ENCODE peak calls at places on chromosome 22, in seven cellular contexts. D is HepG2, H is NT2/D1, F is endothelial cell of umbilical vein, P is mammary epithelial cell, M is SK-N-SH, J is fibroblast of lung. S is an unnamed sample.
A peak's percentile ranks its signal among the peaks of the same experiment; 100 is the strongest.

GRCh38 chr22:20086101-20086599 is 6.1 kb downstream of the DGCR8 start:
- DNase-seq in D (no peak), J (no peak), F (no peak), M (no peak), P (no peak), H (no peak), S (no peak)

GRCh38 chr22:41217553-41218157 is 12.5 kb downstream of the L3MBTL2 start:
- DNase-seq in H (no peak), J (peak; percentile 68), M (no peak), D (no peak), P (no peak), F (peak; percentile 72), S (no peak)

GRCh38 chr22:49448546-49448945 is 379.1 kb downstream of the BRD1 start:
- DNase-seq in J (no peak), H (no peak), P (no peak), D (no peak), M (no peak), F (no peak), S (no peak)

GRCh38 chr22:29992341-29993275 is 87.7 kb upstream of the HORMAD2 start:
- DNase-seq in D (peak; percentile 6), J (peak; percentile 68), F (no peak), H (no peak), P (peak; percentile 90), M (no peak), S (no peak)

GRCh38 chr22:32803020-32803758 is 1.7 kb downstream of the TIMP3 start:
- DNase-seq in P (peak; percentile 68), J (peak; percentile 85), D (no peak), F (no peak), H (no peak), M (no peak), S (no peak)

GRCh38 chr22:19360300-19360792 is 68.8 kb upstream of the CLTCL1 start:
- DNase-seq in F (no peak), H (no peak), M (no peak), J (no peak), P (no peak), D (no peak), S (no peak)

GRCh38 chr22:39475902-39476301 is 19.1 kb downstream of the MGAT3 start:
- DNase-seq in D (no peak), P (no peak), M (no peak), H (no peak), J (no peak), F (no peak), S (no peak)

GRCh38 chr22:18152519-18152918 is 2.5 kb downstream of the USP18 start:
- DNase-seq in D (no peak), F (no peak), P (no peak), M (no peak), H (no peak), J (no peak), S (no peak)

GRCh38 chr22:17878186-17878694 is 104.0 kb upstream of the BID start:
- DNase-seq in P (no peak), D (no peak), H (no peak), F (no peak), M (peak; percentile 76), J (no peak), S (no peak)

GRCh38 chr22:29885610-29886009 is 2.6 kb downstream of the MTMR3 start:
- DNase-seq in H (no peak), P (no peak), F (no peak), D (no peak), J (no peak), M (no peak), S (no peak)

GRCh38 chr22:20650294-20651207 is 123.4 kb upstream of the SERPIND1 start:
- DNase-seq in M (no peak), D (no peak), P (no peak), J (no peak), F (no peak), H (no peak), S (no peak)

GRCh38 chr22:46405925-46406324 is 70.4 kb downstream of the TRMU start:
- DNase-seq in F (no peak), D (no peak), P (no peak), J (peak; percentile 64), H (no peak), M (no peak), S (no peak)

GRCh38 chr22:22720201-22720723 is 75.8 kb downstream of the GGTLC2 start:
- DNase-seq in J (peak; percentile 10), F (peak; percentile 69), H (peak; percentile 18), D (peak; percentile 32), M (peak; percentile 38), P (no peak), S (peak; percentile 21)

GRCh38 chr22:32826537-32826936 is 25.0 kb downstream of the TIMP3 start:
- DNase-seq in P (no peak), H (no peak), F (no peak), M (no peak), D (no peak), J (no peak), S (no peak)

GRCh38 chr22:17257091-17257490 is 37.9 kb upstream of the ADA2 start:
- DNase-seq in D (no peak), J (no peak), F (no peak), M (no peak), H (no peak), P (no peak), S (no peak)

GRCh38 chr22:45164217-45165123 is 745 bp downstream of the NUP50 start:
- DNase-seq in M (peak; percentile 79), F (peak; percentile 30), D (no peak), P (peak; percentile 23), J (peak; percentile 33), H (no peak), S (peak; percentile 12)

GRCh38 chr22:38524434-38524833 is 18.3 kb upstream of the DDX17 start:
- DNase-seq in P (no peak), F (no peak), H (no peak), M (no peak), J (no peak), D (no peak), S (no peak)

GRCh38 chr22:30650508-30651116 is 15.0 kb downstream of the SLC35E4 start:
- DNase-seq in H (no peak), P (no peak), J (no peak), D (no peak), M (no peak), F (peak; percentile 56), S (no peak)

GRCh38 chr22:31923761-31924160 is 20.6 kb upstream of the YWHAH start:
- DNase-seq in J (no peak), P (no peak), M (no peak), F (no peak), H (no peak), D (no peak), S (no peak)

GRCh38 chr22:38291201-38291777 is 18.5 kb upstream of the TMEM184B start:
- DNase-seq in H (no peak), F (no peak), J (no peak), D (no peak), P (no peak), M (no peak), S (no peak)

GRCh38 chr22:31277741-31278642 is 14.3 kb downstream of the PIK3IP1 start:
- DNase-seq in M (no peak), F (no peak), H (no peak), D (no peak), P (no peak), J (no peak), S (no peak)

GRCh38 chr22:30858976-30859713 is 109.4 kb downstream of the MORC2 start:
- DNase-seq in H (no peak), D (no peak), P (no peak), M (no peak), J (no peak), F (no peak), S (no peak)

GRCh38 chr22:27097933-27098332 is 440.5 kb downstream of the MIAT start:
- DNase-seq in F (no peak), H (no peak), D (no peak), P (no peak), J (peak; percentile 61), M (no peak), S (no peak)
- H3K9ac ChIP-seq in F (no peak overlapping the region), H (no peak overlapping the region), D (no peak overlapping the region), P (no peak overlapping the region), J (no peak overlapping the region), M (no peak overlapping the region), S (no peak overlapping the region)

DNA sequence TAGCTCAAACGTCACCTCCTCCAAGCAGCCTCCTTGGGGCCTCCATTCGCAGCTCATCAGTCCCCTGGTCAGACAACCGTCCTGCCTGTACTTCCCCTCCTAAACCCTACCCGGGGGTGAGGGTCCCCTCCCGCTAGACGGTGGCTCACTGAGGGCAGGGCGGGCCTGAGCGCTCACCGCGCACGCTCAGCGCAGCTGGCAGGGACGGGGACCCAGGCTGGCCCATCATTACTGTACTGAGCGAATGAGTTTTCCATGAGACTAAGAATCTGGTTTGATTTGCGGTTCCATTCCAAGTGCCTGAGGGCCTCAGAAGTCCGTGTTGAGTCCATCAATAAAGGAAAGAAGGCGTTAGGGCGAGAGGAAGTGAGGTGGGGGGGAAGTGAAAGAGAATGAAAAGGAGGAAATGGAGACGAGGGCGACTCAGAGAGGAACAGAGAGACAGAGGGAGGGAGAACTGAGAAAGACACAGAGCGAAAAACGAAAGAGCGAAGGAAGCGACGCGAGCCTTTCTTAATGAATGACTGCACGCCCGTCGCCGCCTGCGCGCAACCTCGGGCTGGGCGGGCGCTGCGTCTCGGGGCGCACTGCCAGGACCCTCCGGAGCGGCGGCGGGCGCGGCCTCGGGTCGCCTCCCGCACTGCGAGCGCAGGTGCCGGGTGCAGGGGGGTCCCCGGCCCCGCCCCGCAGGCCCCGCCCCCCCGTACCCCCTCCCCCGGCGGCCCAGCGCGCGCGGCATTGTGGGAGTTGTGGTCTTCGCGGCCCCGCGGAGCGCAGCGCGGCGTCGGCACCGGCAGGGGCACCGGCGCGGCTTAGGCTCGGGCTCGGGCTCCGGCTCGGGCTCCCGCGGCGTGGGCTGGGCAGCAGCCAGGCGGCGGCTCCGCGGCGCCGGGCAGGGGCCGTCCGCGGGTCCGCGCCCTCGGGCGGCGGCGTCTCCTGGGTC is at the start of gene ASPHD2:
- DNase-seq in D (no peak), J (peak; percentile 66), F (peak; percentile 64), M (peak; percentile 96), P (peak; percentile 64), H (no peak), S (peak; percentile 70)
- H3K9ac ChIP-seq in D (no peak within 1 kb of the TSS), J (peak within 1 kb of the TSS; percentile 56), F (peak within 1 kb of the TSS; percentile 40), M (peak within 1 kb of the TSS; percentile 73), P (peak within 1 kb of the TSS; percentile 47), H (peak within 1 kb of the TSS; percentile 79), S (peak within 1 kb of the TSS; percentile 82)

GRCh38 chr22:35912668-35913067 is 116.0 kb downstream of the RBFOX2 start:
- DNase-seq in F (no peak), H (no peak), M (no peak), P (no peak), J (no peak), D (no peak), S (no peak)

GRCh38 chr22:35913925-35914324 is 114.7 kb downstream of the RBFOX2 start:
- DNase-seq in P (no peak), F (no peak), J (no peak), M (no peak), H (no peak), D (no peak), S (no peak)

GRCh38 chr22:35915477-35916013 is 113.1 kb downstream of the RBFOX2 start:
- DNase-seq in M (no peak), F (peak; percentile 47), D (no peak), J (peak; percentile 79), H (no peak), P (peak; percentile 80), S (no peak)

GRCh38 chr22:35914665-35915476 is 113.8 kb downstream of the RBFOX2 start:
- DNase-seq in P (peak; percentile 91), D (peak; percentile 91), H (peak; percentile 46), M (peak; percentile 62), J (peak; percentile 90), F (peak; percentile 88), S (peak; percentile 87)

GRCh38 chr22:35914357-35914664 is 114.3 kb downstream of the RBFOX2 start:
- DNase-seq in M (no peak), F (no peak), J (no peak), D (no peak), P (no peak), H (no peak), S (no peak)
- H3K9ac ChIP-seq in M (no peak overlapping the region), F (peak overlapping the region; percentile 54), J (no peak overlapping the region), D (peak overlapping the region; percentile 61), P (peak overlapping the region; percentile 17), H (no peak overlapping the region), S (no peak overlapping the region)

GRCh38 chr22:43182118-43182517 is 4.8 kb downstream of the TTLL12 start:
- DNase-seq in M (no peak), H (no peak), P (no peak), J (no peak), F (no peak), D (no peak), S (no peak)
- H3K9ac ChIP-seq in M (no peak overlapping the region), H (no peak overlapping the region), P (no peak overlapping the region), J (no peak overlapping the region), F (no peak overlapping the region), D (no peak overlapping the region), S (no peak overlapping the region)